ENCODE peak calls at places on chromosome 15, in ten cellular contexts. D is neuronal stem cell; S is CD8-positive, alpha-beta T cell; W is coronary artery; Z is AG04450; C is keratinocyte; T is stomach; B is thoracic aorta; P is adrenal gland; H is left ventricle myocardium inferior. V is an unnamed sample.

GRCh38 chr15:36428102-36428845 is 151.2 kb upstream of the CDIN1 start:
- DNase-seq in P (peak), S (no peak), Z (peak), B (no peak), D (no peak), T (no peak), W (no peak), C (peak), H (no peak), V (peak)

GRCh38 chr15:72991026-72991425 is 61.2 kb upstream of the NEO1 start:
- DNase-seq in T (no peak), S (no peak), P (no peak), W (no peak), D (no peak), H (no peak), C (no peak), Z (no peak), B (no peak), V (no peak)

GRCh38 chr15:25173241-25174028 is 218.6 kb downstream of the SNRPN start:
- DNase-seq in C (no peak), W (no peak), S (peak), T (peak), Z (no peak), D (no peak), P (peak), B (no peak), H (no peak), V (no peak)

GRCh38 chr15:34014556-34014955 is 24.4 kb downstream of the AVEN start:
- DNase-seq in W (no peak), D (no peak), C (no peak), S (no peak), T (no peak), P (no peak), Z (no peak), H (no peak), B (no peak), V (no peak)

GRCh38 chr15:63943829-63944680 is 102.2 kb downstream of the DAPK2 start:
- DNase-seq in T (no peak), P (no peak), H (no peak), W (no peak), D (no peak), S (peak), Z (no peak), C (no peak), B (no peak), V (no peak)

GRCh38 chr15:60865507-60865906 is 363.6 kb downstream of the RORA start:
- DNase-seq in P (peak), T (no peak), Z (no peak), H (no peak), S (no peak), D (no peak), W (no peak), B (no peak), C (peak), V (peak)

GRCh38 chr15:31347067-31347975 is 20.7 kb downstream of the KLF13 start:
- DNase-seq in P (no peak), S (peak), T (no peak), H (no peak), Z (no peak), D (no peak), C (no peak), B (no peak), W (no peak), V (no peak)

GRCh38 chr15:71043373-71043772 is 71.9 kb upstream of the THSD4 start:
- DNase-seq in T (no peak), P (no peak), H (no peak), C (peak), B (no peak), W (no peak), D (no peak), Z (no peak), S (no peak), V (peak)

GRCh38 chr15:75195122-75195765 is 6.4 kb upstream of the C15orf39 start:
- DNase-seq in P (no peak), W (no peak), B (no peak), Z (no peak), D (peak), T (no peak), S (no peak), H (no peak), C (no peak), V (no peak)

GRCh38 chr15:69131362-69132215 is 28.8 kb upstream of the GLCE start:
- DNase-seq in P (no peak), B (no peak), Z (no peak), T (no peak), S (no peak), D (no peak), H (no peak), W (no peak), C (no peak), V (no peak)

GRCh38 chr15:24877174-24877573 is 77.6 kb upstream of the SNRPN start:
- DNase-seq in Z (no peak), T (no peak), S (no peak), D (no peak), P (no peak), B (no peak), C (no peak), W (no peak), H (no peak), V (no peak)

GRCh38 chr15:72724028-72724427 is 38.0 kb downstream of the BBS4 start:
- DNase-seq in W (no peak), C (no peak), T (no peak), P (no peak), Z (no peak), H (no peak), S (no peak), B (no peak), D (no peak), V (no peak)

GRCh38 chr15:50881121-50882048 is 27.1 kb upstream of the AP4E1 start:
- DNase-seq in D (no peak), P (no peak), T (no peak), W (no peak), S (no peak), Z (no peak), H (no peak), C (no peak), B (no peak), V (no peak)

GRCh38 chr15:42157381-42157780 is 945 bp upstream of the PLA2G4F start:
- DNase-seq in D (no peak), S (no peak), P (no peak), B (no peak), W (no peak), C (no peak), Z (no peak), H (no peak), T (peak), V (no peak)

GRCh38 chr15:73862276-73862675 is 11.1 kb upstream of the TBC1D21 start:
- DNase-seq in P (no peak), C (no peak), S (no peak), B (no peak), H (no peak), T (peak), D (no peak), Z (no peak), W (no peak), V (no peak)

GRCh38 chr15:59885832-59886231 is 118.3 kb upstream of the FOXB1 start:
- DNase-seq in Z (no peak), D (no peak), B (no peak), H (no peak), T (no peak), S (no peak), C (peak), W (no peak), P (no peak), V (peak)

GRCh38 chr15:56244237-56244810 is 645 bp upstream of the RFX7 start:
- DNase-seq in B (no peak), P (peak), S (peak), D (peak), Z (peak), T (peak), H (no peak), W (peak), C (peak), V (peak)

GRCh38 chr15:64029633-64030032 is 16.7 kb downstream of the DAPK2 start:
- DNase-seq in W (no peak), C (no peak), P (no peak), D (no peak), B (no peak), T (no peak), Z (no peak), H (no peak), S (no peak), V (no peak)

GRCh38 chr15:93118904-93119303 is 29.9 kb upstream of the RGMA start:
- DNase-seq in P (no peak), C (no peak), H (no peak), B (no peak), D (no peak), Z (no peak), T (no peak), S (no peak), W (no peak), V (no peak)

GRCh38 chr15:22258402-22259150 is 178.2 kb downstream of the OR4M2 start:
- DNase-seq in W (no peak), H (no peak), Z (no peak), P (no peak), B (no peak), S (no peak), D (no peak), C (no peak), T (no peak), V (no peak)

GRCh38 chr15:80982205-80982604 is 7.4 kb downstream of the MESD start:
- DNase-seq in Z (no peak), T (no peak), S (no peak), H (no peak), W (no peak), P (no peak), C (no peak), B (no peak), D (no peak), V (no peak)

GRCh38 chr15:70474682-70475438 is 288.5 kb downstream of the UACA start:
- DNase-seq in Z (peak), S (no peak), B (peak), W (peak), T (peak), C (peak), D (no peak), P (no peak), H (peak), V (peak)

GRCh38 chr15:89686522-89686921 is 4.0 kb downstream of the PEX11A start:
- DNase-seq in T (no peak), P (no peak), W (no peak), D (no peak), H (no peak), B (no peak), S (no peak), Z (no peak), C (no peak), V (no peak)

GRCh38 chr15:89685995-89686394 is 4.6 kb downstream of the PEX11A start:
- DNase-seq in T (no peak), H (no peak), P (no peak), Z (no peak), W (no peak), D (no peak), B (no peak), C (no peak), S (no peak), V (no peak)

GRCh38 chr15:89693696-89694095 is 3.1 kb downstream of the WDR93 start:
- DNase-seq in H (no peak), D (no peak), B (no peak), Z (no peak), P (no peak), T (no peak), W (no peak), C (no peak), S (no peak), V (no peak)

GRCh38 chr15:89695198-89695597 is 4.6 kb downstream of the WDR93 start:
- DNase-seq in P (no peak), C (no peak), S (no peak), H (no peak), D (no peak), Z (no peak), B (no peak), W (no peak), T (no peak), V (no peak)

DNA sequence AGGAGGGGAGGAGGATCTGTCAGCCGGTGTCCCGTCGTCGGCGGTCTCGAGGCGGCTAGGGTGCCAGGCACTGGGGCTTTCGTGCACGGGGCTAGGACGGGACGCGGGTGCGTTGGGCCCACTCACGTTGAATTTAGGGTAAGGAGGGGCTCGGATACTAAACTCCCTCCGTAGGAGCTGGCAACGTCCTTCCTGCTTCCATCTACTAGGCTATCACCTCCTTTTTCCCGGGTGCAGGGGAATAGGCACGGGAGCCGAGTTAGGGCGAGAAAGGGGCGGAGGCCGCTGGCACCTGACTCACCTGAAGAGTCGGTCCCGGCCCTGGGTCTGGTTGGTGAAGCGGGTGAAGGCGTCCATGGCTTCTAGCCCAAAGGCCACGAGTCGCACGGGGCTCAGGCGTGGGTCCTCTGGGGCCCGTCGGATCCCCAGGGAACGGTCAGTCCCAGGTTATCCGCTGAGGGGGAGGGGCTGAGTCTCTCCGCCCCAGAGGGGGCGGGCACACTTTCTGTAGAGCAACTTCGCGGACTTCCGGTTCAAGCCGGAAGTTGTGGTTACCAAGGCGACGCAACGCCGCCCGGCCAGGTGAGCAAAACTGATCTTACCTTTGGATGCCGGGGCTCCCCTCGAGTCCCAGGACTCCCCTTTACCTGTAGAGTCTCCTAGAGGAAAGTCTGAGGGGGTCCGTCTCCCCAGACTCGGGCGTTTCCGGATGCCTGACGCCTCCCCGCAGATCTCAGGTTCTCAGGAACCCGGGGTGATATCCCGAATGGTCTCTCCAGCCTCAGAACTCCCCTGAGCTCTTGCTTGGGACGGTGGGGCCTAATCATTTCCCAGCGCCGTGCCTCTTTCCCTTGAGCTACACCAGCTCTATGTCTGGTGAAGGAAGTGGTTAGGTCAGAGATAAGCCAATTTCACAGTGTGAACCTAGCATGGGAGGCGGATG is at the start of the genes PEX11A and WDR93:
- DNase-seq in T (peak), P (peak), W (peak), Z (peak), S (peak), H (peak), D (peak), B (peak), C (peak), V (no peak)
- H3K27ac ChIP-seq in T (peak), P (peak), W (peak), Z (no peak), S (peak), H (peak), D (no peak), B (peak), C (peak), V (no peak)

DNA sequence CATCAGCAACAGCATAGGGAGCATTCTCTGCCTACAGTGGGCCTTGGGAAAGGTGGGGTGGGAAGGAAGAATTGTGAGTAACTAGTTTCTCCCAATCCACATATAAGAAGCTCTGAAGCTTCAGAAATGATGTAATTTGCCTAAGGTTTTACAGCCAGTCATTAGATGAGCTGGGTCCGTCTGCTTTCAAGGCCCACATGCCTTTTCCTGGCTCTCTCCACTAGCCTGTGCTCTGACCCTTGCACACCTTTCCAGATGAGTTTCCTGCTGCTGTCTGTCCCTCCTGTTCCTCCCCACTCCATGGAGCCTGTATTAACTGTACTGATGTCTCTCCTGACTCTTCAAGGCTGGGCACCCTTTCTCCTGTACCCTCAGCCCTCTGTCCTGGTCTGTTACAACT is 6.4 kb downstream of the TM6SF1 start:
- DNase-seq in H (no peak), B (no peak), Z (no peak), S (no peak), T (no peak), C (no peak), D (no peak), W (no peak), P (no peak), V (no peak)
- H3K27ac ChIP-seq in H (peak), B (no peak), Z (no peak), S (no peak), T (no peak), C (no peak), D (no peak), W (peak), P (no peak), V (no peak)

DNA sequence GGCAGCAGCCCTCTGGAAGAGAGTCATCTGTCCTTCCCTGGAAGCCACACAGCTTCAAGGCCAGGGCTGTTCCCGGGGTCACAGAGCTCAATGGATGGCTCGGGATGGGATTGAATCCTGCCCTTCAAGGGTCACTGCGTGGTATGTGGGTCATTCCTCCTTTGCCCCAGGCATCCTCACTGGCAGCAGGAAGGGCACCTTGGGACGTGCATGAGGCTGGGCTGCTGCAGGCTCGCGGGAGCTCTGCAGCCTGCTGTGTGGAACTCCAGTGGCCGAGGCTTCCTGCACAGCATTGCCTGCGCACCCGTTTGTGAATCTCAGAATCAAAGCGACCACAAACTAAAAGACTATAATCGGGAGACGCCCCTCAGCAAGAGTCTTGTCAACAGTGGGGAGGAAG is 60.7 kb downstream of the PCSK6 start:
- DNase-seq in Z (no peak), B (no peak), C (no peak), H (no peak), P (no peak), T (peak), D (no peak), S (no peak), W (no peak), V (no peak)
- H3K27ac ChIP-seq in Z (no peak), B (no peak), C (no peak), H (no peak), P (no peak), T (no peak), D (no peak), S (no peak), W (no peak), V (no peak)

GRCh38 chr15:78228356-78228996 is 5.9 kb downstream of the ACSBG1 start:
- DNase-seq in T (no peak), Z (no peak), H (no peak), S (no peak), D (no peak), W (no peak), B (no peak), C (no peak), P (no peak), V (no peak)
- H3K27ac ChIP-seq in T (no peak), Z (no peak), H (no peak), S (no peak), D (no peak), W (no peak), B (no peak), C (no peak), P (no peak), V (no peak)

GRCh38 chr15:65758242-65758641 is 33.9 kb downstream of the DENND4A start:
- DNase-seq in P (no peak), W (no peak), D (no peak), B (no peak), H (no peak), Z (no peak), T (no peak), C (no peak), S (no peak), V (no peak)
- H3K27ac ChIP-seq in P (no peak), W (no peak), D (no peak), B (no peak), H (no peak), Z (no peak), T (no peak), C (no peak), S (no peak), V (no peak)

DNA sequence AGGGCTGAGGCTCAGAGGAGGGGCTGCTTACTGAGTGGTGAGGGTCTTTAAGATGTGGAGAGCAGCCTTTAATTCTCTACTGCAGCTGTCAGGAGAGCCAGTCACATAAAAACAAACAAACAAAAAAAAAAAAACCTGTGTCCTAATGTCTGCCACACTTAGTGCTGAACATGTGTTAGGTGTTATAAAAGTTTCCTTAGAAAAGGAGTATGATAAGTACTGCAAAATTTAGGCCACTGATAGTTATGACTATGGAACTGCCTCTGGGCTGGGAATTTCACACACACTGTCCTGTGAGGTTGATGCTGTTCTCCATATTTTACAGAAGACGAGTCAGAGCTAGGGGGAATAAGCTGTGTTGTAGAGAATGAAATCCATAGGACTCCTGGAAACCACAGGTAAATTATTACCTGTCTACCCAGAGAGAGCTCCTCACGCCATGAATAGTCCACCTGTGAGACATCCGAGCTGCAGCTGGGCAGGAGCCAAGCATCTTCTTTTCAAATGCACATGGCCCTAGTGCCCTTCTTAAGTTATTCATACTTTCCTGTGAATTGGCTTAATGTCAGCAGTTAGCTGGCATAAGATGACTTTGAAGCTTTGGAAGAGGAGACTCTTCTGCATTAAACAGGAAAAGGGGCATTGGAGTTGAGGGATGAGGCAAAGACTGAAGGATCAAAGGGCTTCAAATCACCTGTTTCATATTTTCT is 34.5 kb upstream of the SKOR1 start:
- DNase-seq in H (no peak), D (no peak), S (no peak), B (no peak), W (no peak), P (no peak), Z (no peak), C (no peak), T (no peak), V (no peak)
- H3K27ac ChIP-seq in H (no peak), D (no peak), S (no peak), B (no peak), W (no peak), P (no peak), Z (no peak), C (no peak), T (no peak), V (no peak)